ENCODE peak calls at places on chromosomes 7 and 10, in five cellular contexts. U is left lung, R is tibial artery, C is sigmoid colon, F is PC-3. P is an unnamed sample.

GRCh38 chr7:104980969-104981670 is 32.9 kb upstream of the KMT2E start:
- DNase-seq in R (no peak), U (no peak), F (peak), C (no peak), P (no peak)

GRCh38 chr10:18501198-18501597 is 150.2 kb downstream of the NSUN6 start:
- DNase-seq in C (no peak), U (no peak), F (peak), R (no peak), P (no peak)

GRCh38 chr7:83338277-83338950 is 175.7 kb upstream of the PCLO start:
- DNase-seq in C (no peak), U (no peak), F (no peak), R (no peak), P (no peak)

GRCh38 chr10:90746829-90747228 is 111.0 kb downstream of the HTR7 start:
- DNase-seq in C (no peak), U (no peak), R (no peak), F (peak), P (no peak)

GRCh38 chr7:117259626-117260025 is 63.2 kb downstream of the WNT2 start:
- DNase-seq in C (no peak), F (no peak), R (no peak), U (no peak), P (no peak)

GRCh38 chr10:59222788-59223187 is 46.3 kb downstream of the PHYHIPL start:
- DNase-seq in R (no peak), U (no peak), C (no peak), F (no peak), P (no peak)

GRCh38 chr10:121596668-121597503 is 1.4 kb downstream of the FGFR2 start:
- DNase-seq in F (no peak), R (peak), U (peak), C (peak), P (no peak)

GRCh38 chr10:132704008-132704814 is 81.7 kb downstream of the NKX6-2 start:
- DNase-seq in C (peak), F (no peak), U (peak), R (peak), P (no peak)

GRCh38 chr7:95322396-95322795 is 1.9 kb downstream of the PON1 start:
- DNase-seq in U (no peak), R (no peak), F (no peak), C (no peak), P (no peak)

GRCh38 chr7:43260980-43261878 is 148.8 kb downstream of the HECW1 start:
- DNase-seq in C (peak), R (peak), F (peak), U (no peak), P (peak)

DNA sequence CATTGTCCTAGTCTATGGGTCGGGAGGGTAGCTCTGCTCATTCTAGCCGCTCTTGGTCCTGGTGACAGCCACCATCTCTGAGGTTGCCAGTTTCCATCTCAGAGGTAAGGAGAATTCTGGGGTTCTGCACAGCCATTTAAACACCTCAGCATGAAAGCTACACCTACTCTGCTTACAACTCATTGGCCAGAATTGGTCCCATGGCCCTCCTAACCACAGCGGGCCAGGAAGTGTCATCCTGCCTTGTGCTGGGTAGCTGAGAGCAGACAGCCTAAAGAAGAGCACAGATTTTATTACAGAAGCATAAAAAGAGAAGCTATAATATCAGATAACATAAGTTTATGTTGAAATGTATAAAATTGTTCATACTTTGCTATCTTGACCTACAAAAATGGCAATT is 152.7 kb downstream of the HECW1 start:
- DNase-seq in U (no peak), F (no peak), C (no peak), R (no peak), P (no peak)
- TF ChIP-seq CTCF in U (no peak), F (no peak), C (no peak), R (no peak), P (no peak)

DNA sequence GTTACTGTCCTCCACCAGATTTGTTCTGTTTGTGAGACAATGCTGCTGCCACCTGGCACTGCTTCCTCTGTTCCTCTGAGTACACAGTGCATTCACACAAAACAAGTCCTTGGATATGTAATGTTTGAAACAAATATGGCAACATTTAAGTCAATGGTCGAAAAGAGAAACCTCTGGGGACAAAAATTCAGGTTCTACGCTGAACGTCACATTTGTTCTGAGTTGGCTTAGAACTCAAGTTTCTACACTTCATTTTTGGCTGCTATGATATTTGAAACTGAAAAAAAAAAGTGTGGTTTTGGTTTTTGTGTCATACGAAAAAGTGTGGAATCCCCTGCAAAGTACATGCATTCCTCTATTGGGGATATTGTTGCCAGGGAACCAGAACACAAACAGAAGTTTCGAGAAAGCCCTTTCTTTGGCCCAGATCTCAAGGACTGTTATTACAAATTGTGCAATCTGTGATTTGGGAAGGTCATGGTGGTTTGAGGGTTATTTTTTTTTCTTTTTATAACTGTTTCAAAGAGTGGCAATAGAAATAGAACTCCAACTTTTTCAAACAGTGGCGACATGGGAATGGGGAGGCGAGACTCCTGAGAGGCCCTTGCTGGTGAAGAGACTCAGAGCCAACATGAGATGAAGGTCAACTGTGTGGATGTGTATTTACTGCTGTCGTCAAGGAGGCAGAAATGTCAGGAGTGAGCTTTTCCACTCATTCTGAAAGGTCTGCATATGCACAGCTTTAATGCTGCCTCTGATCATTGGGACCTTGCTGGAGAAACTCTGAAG is 127.5 kb downstream of the CUBN start:
- DNase-seq in F (no peak), U (no peak), C (no peak), R (peak), P (no peak)
- H3K4me3 ChIP-seq in F (no peak), U (no peak), C (no peak), R (peak), P (no peak)

GRCh38 chr10:119030421-119031250 is 1.1 kb downstream of the NANOS1 start:
- DNase-seq in U (peak), R (no peak), C (no peak), F (peak), P (no peak)
- TF ChIP-seq CTCF in U (no peak), R (no peak), C (no peak), F (no peak), P (peak)

GRCh38 chr7:40509301-40509700 is 374.5 kb downstream of the SUGCT start:
- DNase-seq in U (no peak), C (no peak), F (no peak), R (no peak), P (no peak)
- H3K4me3 ChIP-seq in U (no peak), C (no peak), F (no peak), R (peak), P (no peak)

GRCh38 chr10:78516236-78516635 is 482.6 kb downstream of the RPS24 start:
- DNase-seq in C (no peak), U (no peak), R (no peak), F (no peak), P (no peak)
- TF ChIP-seq CTCF in C (no peak), U (no peak), R (no peak), F (no peak), P (no peak)